ENCODE peak calls at places on chromosomes 3 and 15, in six cellular contexts. One of them, this sample, is unnamed.

GRCh38 chr15:70086636-70087035 is 11.1 kb downstream of the TLE3 start:
- DNase-seq in Calu3: no peak
- DNase-seq in brain microvascular endothelial cell: no peak
- DNase-seq in GM20000: no peak
- DNase-seq in CD8-positive, alpha-beta T cell: no peak
- DNase-seq in endothelial cell: no peak
- DNase-seq in this sample: no peak

GRCh38 chr3:142577701-142578308 is 728 bp downstream of the ATR start:
- DNase-seq in Calu3: no peak
- DNase-seq in brain microvascular endothelial cell: peak
- DNase-seq in GM20000: no peak
- DNase-seq in CD8-positive, alpha-beta T cell: no peak
- DNase-seq in endothelial cell: no peak
- DNase-seq in this sample: no peak

GRCh38 chr3:118986734-118987133 is 47.9 kb downstream of the IGSF11 start:
- DNase-seq in Calu3: no peak
- DNase-seq in brain microvascular endothelial cell: no peak
- DNase-seq in GM20000: no peak
- DNase-seq in CD8-positive, alpha-beta T cell: no peak
- DNase-seq in endothelial cell: no peak
- DNase-seq in this sample: no peak

GRCh38 chr3:54356299-54357037 is 234.1 kb downstream of the CACNA2D3 start:
- DNase-seq in Calu3: no peak
- DNase-seq in brain microvascular endothelial cell: no peak
- DNase-seq in GM20000: no peak
- DNase-seq in CD8-positive, alpha-beta T cell: no peak
- DNase-seq in endothelial cell: no peak
- DNase-seq in this sample: no peak

GRCh38 chr15:58724471-58724870 is 25.0 kb downstream of the ADAM10 start:
- DNase-seq in Calu3: no peak
- DNase-seq in brain microvascular endothelial cell: peak
- DNase-seq in GM20000: peak
- DNase-seq in CD8-positive, alpha-beta T cell: no peak
- DNase-seq in endothelial cell: no peak
- DNase-seq in this sample: no peak

GRCh38 chr3:10941972-10942371 is 50.6 kb upstream of the SLC6A1 start:
- DNase-seq in Calu3: peak
- DNase-seq in brain microvascular endothelial cell: no peak
- DNase-seq in GM20000: no peak
- DNase-seq in CD8-positive, alpha-beta T cell: peak
- DNase-seq in endothelial cell: peak
- DNase-seq in this sample: peak

GRCh38 chr3:39154323-39155021 is 1.1 kb upstream of the CSRNP1 start:
- DNase-seq in Calu3: no peak
- DNase-seq in brain microvascular endothelial cell: no peak
- DNase-seq in GM20000: no peak
- DNase-seq in CD8-positive, alpha-beta T cell: no peak
- DNase-seq in endothelial cell: peak
- DNase-seq in this sample: peak

GRCh38 chr15:101295607-101296225 is 668 bp upstream of the SNRPA1 start:
- DNase-seq in Calu3: no peak
- DNase-seq in brain microvascular endothelial cell: peak
- DNase-seq in GM20000: no peak
- DNase-seq in CD8-positive, alpha-beta T cell: no peak
- DNase-seq in endothelial cell: no peak
- DNase-seq in this sample: peak

GRCh38 chr15:78321041-78321570 is 19.0 kb upstream of the CRABP1 start:
- DNase-seq in Calu3: no peak
- DNase-seq in brain microvascular endothelial cell: no peak
- DNase-seq in GM20000: no peak
- DNase-seq in CD8-positive, alpha-beta T cell: no peak
- DNase-seq in endothelial cell: no peak
- DNase-seq in this sample: no peak

GRCh38 chr3:47008851-47009224 is 29.4 kb downstream of the NBEAL2 start:
- DNase-seq in Calu3: no peak
- DNase-seq in brain microvascular endothelial cell: no peak
- DNase-seq in GM20000: no peak
- DNase-seq in CD8-positive, alpha-beta T cell: no peak
- DNase-seq in endothelial cell: no peak
- DNase-seq in this sample: peak

GRCh38 chr3:87260270-87260669 is 16.1 kb downstream of the POU1F1 start:
- DNase-seq in Calu3: peak
- DNase-seq in brain microvascular endothelial cell: peak
- DNase-seq in GM20000: peak
- DNase-seq in CD8-positive, alpha-beta T cell: peak
- DNase-seq in endothelial cell: peak
- DNase-seq in this sample: no peak

GRCh38 chr3:2516762-2517441 is 418.2 kb downstream of the CNTN4 start:
- DNase-seq in Calu3: no peak
- DNase-seq in brain microvascular endothelial cell: no peak
- DNase-seq in GM20000: no peak
- DNase-seq in CD8-positive, alpha-beta T cell: no peak
- DNase-seq in endothelial cell: no peak
- DNase-seq in this sample: no peak

GRCh38 chr3:40719660-40720287 is 195.0 kb downstream of the ZNF621 start:
- DNase-seq in Calu3: peak
- DNase-seq in brain microvascular endothelial cell: no peak
- DNase-seq in GM20000: no peak
- DNase-seq in CD8-positive, alpha-beta T cell: no peak
- DNase-seq in endothelial cell: peak
- DNase-seq in this sample: no peak

GRCh38 chr3:60755094-60755493 is 496.2 kb downstream of the FHIT start:
- DNase-seq in Calu3: no peak
- DNase-seq in brain microvascular endothelial cell: no peak
- DNase-seq in GM20000: peak
- DNase-seq in CD8-positive, alpha-beta T cell: no peak
- DNase-seq in endothelial cell: peak
- DNase-seq in this sample: no peak

GRCh38 chr3:100963041-100963440 is 30.2 kb downstream of the ABI3BP start:
- DNase-seq in Calu3: no peak
- DNase-seq in brain microvascular endothelial cell: no peak
- DNase-seq in GM20000: no peak
- DNase-seq in CD8-positive, alpha-beta T cell: no peak
- DNase-seq in endothelial cell: no peak
- DNase-seq in this sample: no peak

DNA sequence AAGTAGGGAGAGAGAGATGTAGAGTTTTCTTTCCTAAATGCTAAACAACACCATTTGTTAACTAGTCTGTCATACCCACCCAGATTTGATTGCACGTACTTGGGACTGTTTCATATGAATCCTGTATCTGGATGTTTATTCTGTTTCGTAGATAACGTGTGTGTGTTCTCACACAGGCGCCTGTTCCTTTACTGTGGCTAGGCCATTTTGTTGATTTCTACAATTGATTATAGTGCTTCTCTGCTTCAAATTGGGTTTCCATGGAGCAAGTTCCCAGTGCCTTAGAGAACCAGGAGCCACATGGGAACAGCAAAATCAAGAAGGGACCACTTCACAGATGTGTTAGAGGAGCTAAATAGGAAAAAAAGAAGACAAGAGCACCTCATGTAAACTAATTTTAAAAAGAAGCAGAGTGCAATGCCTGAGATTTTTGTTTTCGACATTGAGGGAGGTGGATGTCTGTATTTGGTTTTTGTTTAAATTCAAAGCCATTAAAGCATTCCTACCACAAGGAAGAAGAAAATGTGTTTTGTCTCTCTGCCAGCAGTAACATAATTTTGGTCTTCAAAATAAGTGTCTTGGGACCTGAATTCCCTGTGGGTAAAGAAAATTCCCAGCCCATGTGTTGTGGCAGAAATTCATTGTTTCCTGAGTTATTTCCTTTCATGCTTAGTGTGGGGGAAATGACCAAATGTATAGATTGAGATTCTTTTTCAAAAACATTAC is 424.0 kb upstream of the C2CD4B start:
- DNase-seq in Calu3: no peak
- DNase-seq in brain microvascular endothelial cell: no peak
- DNase-seq in GM20000: no peak
- DNase-seq in CD8-positive, alpha-beta T cell: no peak
- DNase-seq in endothelial cell: no peak
- DNase-seq in this sample: no peak
- TF ChIP-seq CTCF in Calu3: no peak
- TF ChIP-seq CTCF in brain microvascular endothelial cell: no peak
- TF ChIP-seq CTCF in GM20000: no peak
- TF ChIP-seq CTCF in CD8-positive, alpha-beta T cell: no peak
- TF ChIP-seq CTCF in endothelial cell: no peak
- TF ChIP-seq CTCF in this sample: no peak

DNA sequence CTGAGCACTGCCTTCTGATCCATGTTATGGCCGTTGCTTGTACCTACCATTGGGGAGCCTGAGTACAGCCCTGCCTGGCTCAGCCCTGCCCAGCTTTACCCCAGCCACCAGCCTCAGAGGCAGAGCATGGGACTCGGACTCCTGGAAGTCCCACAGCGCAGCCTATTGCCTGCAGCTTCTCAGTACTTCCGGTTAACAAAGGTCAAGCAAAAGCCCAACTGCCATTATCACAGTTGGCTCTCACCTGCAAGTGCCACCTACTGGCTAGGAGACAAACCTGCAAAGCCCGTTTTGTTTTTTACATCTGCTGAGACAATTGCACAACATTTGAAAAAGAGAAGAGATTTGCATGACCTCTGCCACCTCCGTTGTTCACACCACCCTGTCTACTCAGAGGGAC is 1081.7 kb downstream of the NAALADL2 start:
- DNase-seq in Calu3: peak
- DNase-seq in brain microvascular endothelial cell: no peak
- DNase-seq in GM20000: peak
- DNase-seq in CD8-positive, alpha-beta T cell: no peak
- DNase-seq in endothelial cell: no peak
- DNase-seq in this sample: no peak
- TF ChIP-seq CTCF in Calu3: no peak
- TF ChIP-seq CTCF in brain microvascular endothelial cell: peak
- TF ChIP-seq CTCF in GM20000: no peak
- TF ChIP-seq CTCF in CD8-positive, alpha-beta T cell: no peak
- TF ChIP-seq CTCF in endothelial cell: no peak
- TF ChIP-seq CTCF in this sample: no peak

DNA sequence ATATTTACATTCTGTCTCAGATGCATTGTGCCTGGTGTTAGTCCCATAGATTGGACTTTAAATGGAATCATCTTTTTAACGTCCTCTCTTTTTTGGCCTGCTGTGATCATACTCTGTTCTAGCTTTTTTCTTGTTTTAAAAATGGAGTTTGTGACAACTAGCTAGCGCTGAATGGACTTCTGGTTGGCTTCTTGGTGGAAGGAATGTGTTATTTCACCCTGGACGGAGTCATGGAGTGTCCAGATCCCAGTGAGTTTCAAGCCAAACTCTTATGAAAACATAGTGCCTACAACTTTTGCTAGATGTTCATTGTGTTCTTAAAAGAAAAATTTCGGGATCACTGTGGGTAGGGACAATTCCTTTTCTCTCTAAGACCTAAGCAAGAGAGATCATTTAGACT is 192.6 kb downstream of the TCF12 start:
- DNase-seq in Calu3: no peak
- DNase-seq in brain microvascular endothelial cell: no peak
- DNase-seq in GM20000: no peak
- DNase-seq in CD8-positive, alpha-beta T cell: no peak
- DNase-seq in endothelial cell: no peak
- DNase-seq in this sample: no peak
- TF ChIP-seq CTCF in Calu3: no peak
- TF ChIP-seq CTCF in brain microvascular endothelial cell: peak
- TF ChIP-seq CTCF in GM20000: no peak
- TF ChIP-seq CTCF in CD8-positive, alpha-beta T cell: no peak
- TF ChIP-seq CTCF in endothelial cell: peak
- TF ChIP-seq CTCF in this sample: no peak

GRCh38 chr3:139299261-139300132 is 44.3 kb upstream of the MRPS22 start:
- DNase-seq in Calu3: peak
- DNase-seq in brain microvascular endothelial cell: peak
- DNase-seq in GM20000: no peak
- DNase-seq in CD8-positive, alpha-beta T cell: no peak
- DNase-seq in endothelial cell: no peak
- DNase-seq in this sample: no peak
- TF ChIP-seq CTCF in Calu3: no peak
- TF ChIP-seq CTCF in brain microvascular endothelial cell: no peak
- TF ChIP-seq CTCF in GM20000: no peak
- TF ChIP-seq CTCF in CD8-positive, alpha-beta T cell: no peak
- TF ChIP-seq CTCF in endothelial cell: no peak
- TF ChIP-seq CTCF in this sample: no peak

DNA sequence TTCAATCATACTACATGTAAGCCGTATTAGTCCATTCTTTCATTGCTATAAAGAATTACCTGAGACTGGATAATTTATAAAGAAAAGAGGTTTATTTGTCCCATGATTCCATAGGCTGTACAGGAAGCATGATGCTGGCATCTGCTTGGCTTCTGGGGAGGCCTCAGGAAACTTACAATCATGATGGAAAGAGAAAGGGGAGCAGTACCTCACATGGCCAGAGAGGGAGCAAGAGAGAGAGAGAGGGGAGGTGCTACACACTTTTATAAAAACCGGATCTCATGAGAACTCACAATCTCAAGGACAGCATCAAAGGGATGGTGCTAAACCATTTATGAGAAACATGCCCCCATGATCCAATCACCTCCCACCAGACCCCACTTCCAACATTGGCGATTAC is 14.3 kb upstream of the CLASP2 start:
- DNase-seq in Calu3: no peak
- DNase-seq in brain microvascular endothelial cell: no peak
- DNase-seq in GM20000: no peak
- DNase-seq in CD8-positive, alpha-beta T cell: no peak
- DNase-seq in endothelial cell: no peak
- DNase-seq in this sample: no peak
- TF ChIP-seq CTCF in Calu3: peak
- TF ChIP-seq CTCF in brain microvascular endothelial cell: peak
- TF ChIP-seq CTCF in GM20000: no peak
- TF ChIP-seq CTCF in CD8-positive, alpha-beta T cell: peak
- TF ChIP-seq CTCF in endothelial cell: peak
- TF ChIP-seq CTCF in this sample: no peak

DNA sequence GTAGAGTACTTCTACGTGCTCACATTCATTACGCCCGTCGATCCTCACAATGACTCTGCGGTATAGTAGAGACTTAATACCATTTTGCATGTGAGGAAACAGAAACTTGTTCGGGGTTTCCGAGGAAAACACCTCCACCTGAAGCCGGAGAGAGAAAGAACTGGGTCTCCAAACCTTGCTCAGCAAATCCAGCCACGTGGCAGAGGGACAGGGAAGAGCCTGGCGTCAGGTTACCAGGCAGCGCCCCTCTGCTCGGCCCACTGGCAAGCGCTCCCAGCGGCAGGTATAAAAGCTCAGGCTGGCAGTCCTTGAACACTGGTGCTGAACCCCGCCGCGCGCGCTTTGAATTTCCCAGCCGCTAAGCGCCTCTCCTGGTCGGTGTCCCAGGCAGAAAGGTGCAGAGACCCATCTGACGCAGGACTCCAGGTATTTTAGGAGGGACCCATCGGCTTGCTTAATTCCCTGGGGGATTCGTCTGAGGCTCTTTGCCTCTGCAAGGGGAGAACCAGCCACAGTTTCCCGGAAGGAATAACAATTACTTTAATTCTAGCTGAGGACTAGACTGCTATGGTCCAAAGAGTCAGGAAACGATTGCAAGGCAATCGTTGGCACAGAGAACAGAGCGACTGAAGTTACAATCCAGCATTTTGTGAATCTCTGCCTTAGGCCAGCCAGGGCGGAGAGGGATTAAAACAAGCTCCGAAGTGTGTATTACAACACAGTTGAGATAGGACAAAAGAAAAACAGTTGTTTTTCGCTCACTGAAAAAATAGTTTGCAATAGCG is at the start of gene C2CD4A:
- DNase-seq in Calu3: peak
- DNase-seq in brain microvascular endothelial cell: no peak
- DNase-seq in GM20000: peak
- DNase-seq in CD8-positive, alpha-beta T cell: peak
- DNase-seq in endothelial cell: peak
- DNase-seq in this sample: peak
- TF ChIP-seq CTCF in Calu3: no peak
- TF ChIP-seq CTCF in brain microvascular endothelial cell: peak
- TF ChIP-seq CTCF in GM20000: no peak
- TF ChIP-seq CTCF in CD8-positive, alpha-beta T cell: no peak
- TF ChIP-seq CTCF in endothelial cell: no peak
- TF ChIP-seq CTCF in this sample: no peak